ENCODE peak calls at places on chromosomes 1 and 21, in ten cellular contexts. T is uterus; K is stomach; S is LNCaP clone FGC; V is testis; Q is HCT116; E is CD8-positive, alpha-beta T cell; Y is lung; C is PC-9; A is cardiac muscle cell. J is an unnamed sample.

GRCh38 chr1:153697191-153697872 is 18.8 kb downstream of the NPR1 start:
- DNase-seq in T (peak; percentile 94), K (no peak), S (no peak), V (peak; percentile 89), Q (no peak), E (no peak), Y (peak; percentile 34), C (peak; percentile 65), A (peak; percentile 48), J (no peak)

GRCh38 chr1:178864326-178864725 is 6.6 kb downstream of the ANGPTL1 start:
- DNase-seq in T (no peak), K (no peak), S (no peak), V (no peak), Q (no peak), E (no peak), Y (no peak), C (no peak), A (no peak), J (no peak)

GRCh38 chr1:108570128-108570527 is 10.2 kb downstream of the EEIG2 start:
- DNase-seq in T (no peak), K (no peak), S (no peak), V (peak; percentile 20), Q (peak; percentile 15), E (no peak), Y (no peak), C (no peak), A (peak; percentile 29), J (no peak)

GRCh38 chr1:5856246-5856815 is 135.9 kb downstream of the NPHP4 start:
- DNase-seq in T (no peak), K (no peak), S (no peak), V (no peak), Q (peak; percentile 4), E (peak; percentile 6), Y (no peak), C (no peak), A (no peak), J (no peak)

GRCh38 chr21:34970126-34970525 is 79.0 kb downstream of the RUNX1 start:
- DNase-seq in T (no peak), K (no peak), S (no peak), V (no peak), Q (no peak), E (no peak), Y (no peak), C (no peak), A (no peak), J (peak; percentile 36)

GRCh38 chr1:161506336-161507223 is 1.3 kb downstream of the FCGR2A start:
- DNase-seq in T (no peak), K (no peak), S (no peak), V (no peak), Q (no peak), E (no peak), Y (peak; percentile 66), C (no peak), A (no peak), J (peak; percentile 18)

GRCh38 chr1:155198547-155198906 is 9.2 kb downstream of the THBS3 start:
- DNase-seq in T (no peak), K (no peak), S (no peak), V (no peak), Q (no peak), E (no peak), Y (no peak), C (no peak), A (no peak), J (no peak)

GRCh38 chr1:115133440-115133839 is 44.1 kb upstream of the TSPAN2 start:
- DNase-seq in T (no peak), K (no peak), S (no peak), V (no peak), Q (no peak), E (no peak), Y (no peak), C (no peak), A (no peak), J (no peak)

GRCh38 chr1:45134468-45134873 is 71.9 kb downstream of the ZSWIM5 start:
- DNase-seq in T (no peak), K (no peak), S (no peak), V (no peak), Q (no peak), E (no peak), Y (no peak), C (no peak), A (no peak), J (no peak)

GRCh38 chr1:66652556-66652955 is 99.7 kb upstream of the DYNLT5 start:
- DNase-seq in T (no peak), K (no peak), S (no peak), V (no peak), Q (no peak), E (no peak), Y (no peak), C (no peak), A (no peak), J (peak; percentile 1)

GRCh38 chr1:24110642-24111263 is 1.2 kb downstream of the MYOM3 start:
- DNase-seq in T (no peak), K (no peak), S (no peak), V (peak; percentile 63), Q (no peak), E (no peak), Y (no peak), C (no peak), A (peak; percentile 37), J (no peak)

GRCh38 chr21:17050646-17051045 is 462.2 kb upstream of the CXADR start:
- DNase-seq in T (no peak), K (no peak), S (no peak), V (no peak), Q (no peak), E (no peak), Y (no peak), C (no peak), A (no peak), J (no peak)
- H3K4me3 ChIP-seq in T (no peak overlapping the region), K (no peak overlapping the region), S (no peak overlapping the region), V (no peak overlapping the region), Q (no peak overlapping the region), E (no peak overlapping the region), Y (no peak overlapping the region), C (no peak overlapping the region), A (no peak overlapping the region), J (no peak overlapping the region)

GRCh38 chr1:110390096-110390495 is 730 bp downstream of the SLC16A4 start:
- DNase-seq in T (peak; percentile 39), K (no peak), S (no peak), V (peak; percentile 59), Q (no peak), E (no peak), Y (peak; percentile 62), C (no peak), A (no peak), J (peak; percentile 76)
- TF ChIP-seq CTCF in T (no peak), K (no peak), S (no peak), V (no peak), Q (no peak), E (no peak), Y (no peak), C (no peak), A (peak; percentile 17), J (peak; percentile 3)

GRCh38 chr1:208154679-208155078 is 89.5 kb downstream of the PLXNA2 start:
- DNase-seq in T (no peak), K (peak; percentile 81), S (no peak), V (peak; percentile 63), Q (no peak), E (no peak), Y (peak; percentile 50), C (peak; percentile 90), A (no peak), J (peak; percentile 25)

GRCh38 chr1:208153386-208153785 is 90.8 kb downstream of the PLXNA2 start:
- DNase-seq in T (no peak), K (no peak), S (no peak), V (no peak), Q (no peak), E (no peak), Y (no peak), C (no peak), A (no peak), J (no peak)

GRCh38 chr1:208155243-208155642 is 88.9 kb downstream of the PLXNA2 start:
- DNase-seq in T (no peak), K (no peak), S (no peak), V (no peak), Q (no peak), E (no peak), Y (no peak), C (no peak), A (no peak), J (no peak)

GRCh38 chr1:208156310-208156709 is 87.9 kb downstream of the PLXNA2 start:
- DNase-seq in T (no peak), K (no peak), S (no peak), V (no peak), Q (no peak), E (no peak), Y (no peak), C (no peak), A (no peak), J (no peak)

GRCh38 chr1:208154040-208154439 is 90.1 kb downstream of the PLXNA2 start:
- DNase-seq in T (no peak), K (no peak), S (no peak), V (no peak), Q (no peak), E (no peak), Y (no peak), C (no peak), A (no peak), J (no peak)
- H3K4me3 ChIP-seq in T (no peak overlapping the region), K (no peak overlapping the region), S (no peak overlapping the region), V (no peak overlapping the region), Q (no peak overlapping the region), E (no peak overlapping the region), Y (no peak overlapping the region), C (no peak overlapping the region), A (no peak overlapping the region), J (no peak overlapping the region)

DNA sequence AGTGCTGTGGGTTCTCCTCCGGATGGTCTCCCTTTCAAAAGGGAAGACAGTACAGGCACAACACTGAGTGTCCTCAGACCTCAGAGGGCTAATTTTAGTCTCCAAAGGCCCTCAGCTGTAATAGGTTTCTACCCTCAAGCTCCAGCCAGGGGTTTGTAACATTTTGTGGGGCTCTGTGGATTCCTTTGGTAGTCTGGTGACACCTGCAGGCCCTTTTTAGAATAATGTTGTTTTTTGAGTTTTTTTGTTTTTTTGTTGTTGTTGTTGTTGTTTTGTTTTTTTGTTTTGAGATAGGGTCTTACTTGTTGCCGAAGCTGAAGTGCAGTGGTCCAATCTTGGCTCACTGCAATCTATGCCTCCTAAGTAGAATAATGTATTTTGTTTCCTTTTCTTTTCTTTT is 15.0 kb upstream of the TMEM201 start:
- DNase-seq in T (no peak), K (no peak), S (no peak), V (no peak), Q (no peak), E (no peak), Y (no peak), C (no peak), A (peak; percentile 71), J (no peak)
- TF ChIP-seq CTCF in T (peak; percentile 47), K (peak; percentile 22), S (no peak), V (peak; percentile 39), Q (peak; percentile 57), E (no peak), Y (no peak), C (peak; percentile 66), A (peak; percentile 30), J (peak; percentile 20)